ENCODE peak calls at places on chromosomes 2 and 18, in six cellular contexts. One of them, this sample, is unnamed.
A peak's percentile ranks its signal among the peaks of the same experiment; 100 is the strongest.

GRCh38 chr2:238113611-238114010 is 13.5 kb downstream of the ESPNL start:
- DNase-seq in memory B cell: no peak
- DNase-seq in frontal cortex: no peak
- DNase-seq in NCI-H1092: no peak
- DNase-seq in T-cell: no peak
- DNase-seq in left ventricle myocardium inferior: peak; percentile 0
- DNase-seq in this sample: no peak

GRCh38 chr2:11239718-11240462 is 84.6 kb downstream of the SLC66A3 start:
- DNase-seq in memory B cell: no peak
- DNase-seq in frontal cortex: no peak
- DNase-seq in left ventricle myocardium inferior: no peak
- DNase-seq in NCI-H1092: no peak
- DNase-seq in T-cell: no peak
- DNase-seq in this sample: no peak

GRCh38 chr2:175309799-175310198 is 128.3 kb upstream of the ATP5MC3 start:
- DNase-seq in frontal cortex: no peak
- DNase-seq in T-cell: no peak
- DNase-seq in NCI-H1092: peak; percentile 9
- DNase-seq in memory B cell: no peak
- DNase-seq in left ventricle myocardium inferior: no peak
- DNase-seq in this sample: no peak

GRCh38 chr2:175844169-175844568 is 157.9 kb downstream of the LNPK start:
- DNase-seq in left ventricle myocardium inferior: no peak
- DNase-seq in memory B cell: no peak
- DNase-seq in frontal cortex: no peak
- DNase-seq in NCI-H1092: no peak
- DNase-seq in T-cell: no peak
- DNase-seq in this sample: no peak

GRCh38 chr2:42567389-42567788 is 1.0 kb upstream of the MTA3 start:
- DNase-seq in T-cell: no peak
- DNase-seq in NCI-H1092: no peak
- DNase-seq in memory B cell: no peak
- DNase-seq in left ventricle myocardium inferior: no peak
- DNase-seq in frontal cortex: no peak
- DNase-seq in this sample: no peak

GRCh38 chr2:240359695-240360094 is 75.8 kb upstream of the GPC1 start:
- DNase-seq in T-cell: no peak
- DNase-seq in left ventricle myocardium inferior: no peak
- DNase-seq in memory B cell: no peak
- DNase-seq in frontal cortex: no peak
- DNase-seq in NCI-H1092: no peak
- DNase-seq in this sample: no peak

GRCh38 chr2:8608411-8608954 is 73.4 kb upstream of the ID2 start:
- DNase-seq in memory B cell: no peak
- DNase-seq in left ventricle myocardium inferior: no peak
- DNase-seq in T-cell: no peak
- DNase-seq in NCI-H1092: no peak
- DNase-seq in frontal cortex: no peak
- DNase-seq in this sample: peak; percentile 36

GRCh38 chr18:9831046-9831722 is 54.6 kb upstream of the TXNDC2 start:
- DNase-seq in memory B cell: no peak
- DNase-seq in left ventricle myocardium inferior: no peak
- DNase-seq in NCI-H1092: no peak
- DNase-seq in T-cell: no peak
- DNase-seq in frontal cortex: no peak
- DNase-seq in this sample: no peak

GRCh38 chr2:205758051-205758450 is 75.8 kb downstream of the NRP2 start:
- DNase-seq in memory B cell: no peak
- DNase-seq in NCI-H1092: no peak
- DNase-seq in left ventricle myocardium inferior: no peak
- DNase-seq in T-cell: no peak
- DNase-seq in frontal cortex: no peak
- DNase-seq in this sample: no peak

GRCh38 chr2:181738074-181738473 is 57.8 kb upstream of the NEUROD1 start:
- DNase-seq in frontal cortex: no peak
- DNase-seq in T-cell: no peak
- DNase-seq in left ventricle myocardium inferior: no peak
- DNase-seq in NCI-H1092: no peak
- DNase-seq in memory B cell: no peak
- DNase-seq in this sample: no peak

GRCh38 chr2:32752205-32752604 is 124.4 kb downstream of the TTC27 start:
- DNase-seq in T-cell: no peak
- DNase-seq in memory B cell: no peak
- DNase-seq in left ventricle myocardium inferior: no peak
- DNase-seq in NCI-H1092: no peak
- DNase-seq in frontal cortex: no peak
- DNase-seq in this sample: no peak

GRCh38 chr2:73292316-73292905 is 937 bp downstream of the EGR4 start:
- DNase-seq in memory B cell: peak; percentile 15
- DNase-seq in left ventricle myocardium inferior: no peak
- DNase-seq in frontal cortex: no peak
- DNase-seq in NCI-H1092: no peak
- DNase-seq in T-cell: no peak
- DNase-seq in this sample: no peak

GRCh38 chr18:58049000-58049688 is 5.1 kb downstream of the NEDD4L start:
- DNase-seq in left ventricle myocardium inferior: no peak
- DNase-seq in memory B cell: no peak
- DNase-seq in NCI-H1092: no peak
- DNase-seq in frontal cortex: no peak
- DNase-seq in T-cell: no peak
- DNase-seq in this sample: no peak

This sample was measured in activated T-helper 1 cell treated with anti-CD3 and anti-CD28 coated beads, Interleukin-12 subunit alpha, Interleukin-12 subunit beta, Interleukin-2, Interleukin-4 antibody, amounts not matched to agents 30 ng/mL and 10 ng/mL and 1 ng/mL, durations not matched to agents 14 hours and 24 hours and 36 hours.